ENCODE peak calls at places on chromosome 1, in eight cellular contexts. B, P, V, C, Z, J, D and Y are unnamed samples.

GRCh38 chr1:56068908-56069307 is 510.5 kb downstream of the PLPP3 start:
- DNase-seq in B (peak), P (no peak), V (peak), C (no peak), Z (peak), J (no peak), D (no peak), Y (no peak)

GRCh38 chr1:219938706-219939105 is 10.3 kb upstream of the SLC30A10 start:
- DNase-seq in B (no peak), P (no peak), V (no peak), C (no peak), Z (peak), J (no peak), D (no peak), Y (no peak)

GRCh38 chr1:163528710-163529348 is 207.1 kb downstream of the NUF2 start:
- DNase-seq in B (peak), P (peak), V (peak), C (no peak), Z (peak), J (no peak), D (peak), Y (no peak)

GRCh38 chr1:203638914-203639313 is 12.3 kb downstream of the ATP2B4 start:
- DNase-seq in B (no peak), P (no peak), V (peak), C (peak), Z (no peak), J (no peak), D (no peak), Y (no peak)

GRCh38 chr1:32652244-32652962 is 1.4 kb downstream of the RBBP4 start:
- DNase-seq in B (no peak), P (no peak), V (no peak), C (no peak), Z (no peak), J (no peak), D (no peak), Y (no peak)

GRCh38 chr1:238488406-238488805 is 597.7 kb upstream of the ZP4 start:
- DNase-seq in B (no peak), P (no peak), V (no peak), C (no peak), Z (peak), J (no peak), D (no peak), Y (no peak)

GRCh38 chr1:77412069-77412793 is 130.4 kb downstream of the AK5 start:
- DNase-seq in B (peak), P (no peak), V (peak), C (no peak), Z (peak), J (no peak), D (no peak), Y (no peak)

GRCh38 chr1:31482478-31483011 is 69.5 kb downstream of the SERINC2 start:
- DNase-seq in B (no peak), P (no peak), V (no peak), C (no peak), Z (no peak), J (no peak), D (no peak), Y (no peak)

GRCh38 chr1:244381887-244382565 is 69.7 kb downstream of the ADSS2 start:
- DNase-seq in B (no peak), P (no peak), V (peak), C (no peak), Z (peak), J (no peak), D (no peak), Y (no peak)

GRCh38 chr1:206463137-206463536 is 7.1 kb upstream of the IKBKE start:
- DNase-seq in B (no peak), P (no peak), V (no peak), C (no peak), Z (no peak), J (no peak), D (no peak), Y (no peak)

GRCh38 chr1:225689882-225690459 is 37.0 kb upstream of the ENAH start:
- DNase-seq in B (no peak), P (no peak), V (no peak), C (no peak), Z (peak), J (no peak), D (no peak), Y (no peak)

GRCh38 chr1:103448560-103448959 is 76.9 kb upstream of the RNPC3 start:
- DNase-seq in B (no peak), P (no peak), V (no peak), C (no peak), Z (no peak), J (no peak), D (no peak), Y (no peak)

GRCh38 chr1:29156543-29157268 is 25.0 kb downstream of the SRSF4 start:
- DNase-seq in B (no peak), P (no peak), V (peak), C (no peak), Z (peak), J (no peak), D (no peak), Y (no peak)

GRCh38 chr1:116516631-116517030 is 54.2 kb downstream of the CD58 start:
- DNase-seq in B (no peak), P (no peak), V (no peak), C (no peak), Z (no peak), J (no peak), D (no peak), Y (no peak)

GRCh38 chr1:242240061-242240460 is 241.2 kb upstream of the MAP1LC3C start:
- DNase-seq in B (peak), P (no peak), V (no peak), C (no peak), Z (no peak), J (no peak), D (no peak), Y (no peak)

GRCh38 chr1:167333114-167333513 is 112.4 kb downstream of the POU2F1 start:
- DNase-seq in B (no peak), P (no peak), V (no peak), C (no peak), Z (no peak), J (no peak), D (no peak), Y (no peak)

GRCh38 chr1:230778916-230779590 is 31.9 kb downstream of the CAPN9 start:
- DNase-seq in B (no peak), P (no peak), V (peak), C (no peak), Z (peak), J (no peak), D (no peak), Y (no peak)

GRCh38 chr1:153771841-153772593 is 3.2 kb upstream of the SLC27A3 start:
- DNase-seq in B (peak), P (no peak), V (peak), C (no peak), Z (no peak), J (no peak), D (peak), Y (no peak)

GRCh38 chr1:34529935-34530859 is 224.7 kb upstream of the GJB5 start:
- DNase-seq in B (no peak), P (no peak), V (no peak), C (no peak), Z (no peak), J (no peak), D (peak), Y (no peak)

GRCh38 chr1:43520100-43520828 is 10.4 kb upstream of the PTPRF start:
- DNase-seq in B (no peak), P (no peak), V (no peak), C (no peak), Z (no peak), J (no peak), D (no peak), Y (no peak)

GRCh38 chr1:223621312-223621734 is 44.2 kb downstream of the CAPN8 start:
- DNase-seq in B (no peak), P (no peak), V (no peak), C (no peak), Z (no peak), J (no peak), D (no peak), Y (no peak)

GRCh38 chr1:101026394-101026788 is 807 bp upstream of the DPH5 start:
- DNase-seq in B (no peak), P (no peak), V (no peak), C (no peak), Z (no peak), J (no peak), D (no peak), Y (no peak)

GRCh38 chr1:193221641-193222040 is 35.2 kb upstream of the B3GALT2 start:
- DNase-seq in B (no peak), P (no peak), V (no peak), C (no peak), Z (no peak), J (no peak), D (no peak), Y (no peak)

GRCh38 chr1:24699628-24700027 is 45.6 kb upstream of the CLIC4 start:
- DNase-seq in B (no peak), P (no peak), V (peak), C (no peak), Z (peak), J (no peak), D (no peak), Y (no peak)

GRCh38 chr1:225657462-225657989 is 4.6 kb upstream of the ENAH start:
- DNase-seq in B (peak), P (no peak), V (peak), C (no peak), Z (peak), J (no peak), D (no peak), Y (no peak)

GRCh38 chr1:3652538-3653285 is 396 bp downstream of the TP73 start:
- DNase-seq in B (no peak), P (no peak), V (no peak), C (no peak), Z (no peak), J (no peak), D (no peak), Y (no peak)

GRCh38 chr1:183652107-183652506 is 1.0 kb downstream of the APOBEC4 start:
- DNase-seq in B (no peak), P (no peak), V (no peak), C (no peak), Z (no peak), J (no peak), D (no peak), Y (no peak)

GRCh38 chr1:193406901-193407300 is 220.5 kb upstream of the B3GALT2 start:
- DNase-seq in B (peak), P (no peak), V (peak), C (no peak), Z (peak), J (no peak), D (no peak), Y (no peak)

GRCh38 chr1:41468082-41468762 is 16.3 kb downstream of the EDN2 start:
- DNase-seq in B (no peak), P (peak), V (no peak), C (no peak), Z (no peak), J (no peak), D (no peak), Y (no peak)

GRCh38 chr1:29722598-29722997 is 486.3 kb downstream of the PTPRU start:
- DNase-seq in B (no peak), P (no peak), V (no peak), C (no peak), Z (no peak), J (no peak), D (no peak), Y (no peak)

GRCh38 chr1:234585333-234586055 is 24.5 kb downstream of the IRF2BP2 start:
- DNase-seq in B (no peak), P (peak), V (no peak), C (peak), Z (peak), J (no peak), D (peak), Y (peak)

GRCh38 chr1:159943908-159944622 is 1.3 kb downstream of the IGSF9 start:
- DNase-seq in B (no peak), P (no peak), V (no peak), C (no peak), Z (no peak), J (no peak), D (no peak), Y (no peak)

GRCh38 chr1:25703671-25704637 is 87.4 kb downstream of the MAN1C1 start:
- DNase-seq in B (no peak), P (no peak), V (no peak), C (peak), Z (no peak), J (no peak), D (no peak), Y (no peak)

GRCh38 chr1:151039527-151039926 is 3.1 kb downstream of the BNIPL start:
- DNase-seq in B (no peak), P (no peak), V (no peak), C (no peak), Z (no peak), J (no peak), D (no peak), Y (no peak)

GRCh38 chr1:97806996-97807395 is 113.8 kb downstream of the DPYD start:
- DNase-seq in B (no peak), P (no peak), V (no peak), C (no peak), Z (no peak), J (no peak), D (no peak), Y (no peak)

GRCh38 chr1:98940680-98941079 is 64.0 kb downstream of the PLPPR5 start:
- DNase-seq in B (no peak), P (no peak), V (no peak), C (no peak), Z (peak), J (no peak), D (no peak), Y (no peak)

GRCh38 chr1:152535774-152536173 is 21.5 kb downstream of the CRCT1 start:
- DNase-seq in B (no peak), P (no peak), V (no peak), C (no peak), Z (no peak), J (no peak), D (no peak), Y (no peak)
- H3K27ac ChIP-seq in B (no peak), P (no peak), V (no peak), C (no peak), Z (no peak), J (no peak), D (no peak), Y (no peak)

DNA sequence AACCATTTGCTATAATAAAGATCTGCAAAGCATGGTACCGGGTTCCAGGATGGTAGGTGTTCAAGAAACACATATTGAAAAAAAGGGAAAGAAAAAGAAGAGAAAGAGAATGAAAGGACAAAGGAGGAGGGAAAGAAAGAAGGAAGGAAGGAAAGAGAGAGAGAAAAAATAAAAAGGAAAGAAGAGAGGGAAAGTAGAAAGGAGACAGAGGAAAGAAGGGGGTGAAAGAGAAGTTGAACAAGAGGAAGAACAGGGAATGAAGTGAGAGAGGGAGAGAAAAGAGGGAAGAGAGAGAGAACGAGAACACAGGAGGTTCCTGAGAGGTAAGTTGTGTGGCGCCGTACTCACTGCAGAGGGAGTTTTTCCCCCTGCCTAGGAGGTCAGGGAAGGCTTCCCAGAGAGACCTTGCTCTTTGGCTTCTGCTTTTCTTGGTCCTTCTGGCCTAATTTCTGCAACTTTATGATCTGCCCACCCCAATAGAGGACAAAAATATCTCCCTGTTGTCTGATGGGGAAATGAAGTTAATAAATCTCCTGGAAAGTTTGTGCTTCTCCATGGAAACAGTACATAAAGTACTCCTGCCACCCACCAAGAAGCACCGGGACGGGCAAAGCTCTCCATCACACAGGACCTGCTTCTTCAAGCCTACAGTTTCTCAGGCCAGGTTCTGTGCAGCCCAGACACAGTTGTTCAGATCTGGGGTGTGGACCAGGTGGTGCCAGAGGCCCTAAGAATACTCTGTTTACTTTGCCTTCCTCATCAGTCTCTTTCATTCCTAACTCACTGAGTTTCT is 124.8 kb downstream of the ROR1 start:
- DNase-seq in B (no peak), P (no peak), V (no peak), C (no peak), Z (no peak), J (no peak), D (no peak), Y (no peak)
- TF ChIP-seq POLR2A in B (no peak), P (no peak), V (no peak), C (no peak), Z (no peak), J (no peak), D (no peak), Y (no peak)

DNA sequence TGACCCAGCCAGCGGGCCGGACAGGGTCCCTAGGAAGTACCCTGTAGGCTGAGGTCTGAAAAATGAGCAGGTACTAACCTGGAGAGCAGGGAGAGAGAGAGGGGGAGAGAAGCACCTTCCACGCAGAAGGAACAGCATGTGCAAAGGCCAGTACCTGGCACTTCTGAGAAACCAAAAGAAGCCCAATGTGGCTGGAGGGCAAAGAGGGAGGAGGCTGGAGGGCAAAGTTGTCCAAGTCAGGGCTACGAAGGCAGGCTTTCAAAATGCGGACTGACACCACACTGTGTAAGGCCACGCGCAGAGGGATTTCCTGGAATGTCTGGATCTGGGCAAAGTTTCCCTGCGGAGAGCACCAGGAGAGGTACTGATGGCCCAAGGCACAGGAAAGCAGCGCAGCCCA is 64.4 kb downstream of the SSBP3 start:
- DNase-seq in B (no peak), P (no peak), V (no peak), C (no peak), Z (no peak), J (no peak), D (no peak), Y (no peak)
- H3K27ac ChIP-seq in B (no peak), P (peak), V (no peak), C (no peak), Z (no peak), J (no peak), D (no peak), Y (peak)

GRCh38 chr1:66929289-66929688 is 4.5 kb downstream of the MIER1 start:
- DNase-seq in B (no peak), P (no peak), V (no peak), C (no peak), Z (no peak), J (no peak), D (no peak), Y (no peak)

GRCh38 chr1:66930823-66931174 is 6.0 kb downstream of the MIER1 start:
- DNase-seq in B (no peak), P (no peak), V (no peak), C (no peak), Z (no peak), J (no peak), D (no peak), Y (no peak)

GRCh38 chr1:66929691-66929998 is 4.9 kb downstream of the MIER1 start:
- DNase-seq in B (no peak), P (no peak), V (no peak), C (no peak), Z (no peak), J (no peak), D (no peak), Y (no peak)

GRCh38 chr1:66931548-66932124 is 6.8 kb downstream of the MIER1 start:
- DNase-seq in B (no peak), P (no peak), V (peak), C (no peak), Z (no peak), J (no peak), D (no peak), Y (no peak)

GRCh38 chr1:66929999-66930822 is 5.4 kb downstream of the MIER1 start:
- DNase-seq in B (peak), P (peak), V (peak), C (peak), Z (peak), J (peak), D (peak), Y (peak)
- TF ChIP-seq POLR2A in B (peak), P (peak), V (no peak), C (peak), Z (peak), J (peak), D (peak), Y (peak)

GRCh38 chr1:226881515-226882185 is 11.2 kb downstream of the PSEN2 start:
- DNase-seq in B (no peak), P (no peak), V (no peak), C (no peak), Z (no peak), J (no peak), D (no peak), Y (no peak)

GRCh38 chr1:226880372-226881287 is 10.2 kb downstream of the PSEN2 start:
- DNase-seq in B (no peak), P (no peak), V (no peak), C (no peak), Z (no peak), J (no peak), D (no peak), Y (no peak)

GRCh38 chr1:226882631-226883409 is 12.4 kb downstream of the PSEN2 start:
- DNase-seq in B (no peak), P (peak), V (no peak), C (no peak), Z (peak), J (no peak), D (no peak), Y (no peak)

GRCh38 chr1:226883630-226884029 is 13.2 kb downstream of the PSEN2 start:
- DNase-seq in B (no peak), P (no peak), V (no peak), C (no peak), Z (no peak), J (no peak), D (no peak), Y (no peak)

DNA sequence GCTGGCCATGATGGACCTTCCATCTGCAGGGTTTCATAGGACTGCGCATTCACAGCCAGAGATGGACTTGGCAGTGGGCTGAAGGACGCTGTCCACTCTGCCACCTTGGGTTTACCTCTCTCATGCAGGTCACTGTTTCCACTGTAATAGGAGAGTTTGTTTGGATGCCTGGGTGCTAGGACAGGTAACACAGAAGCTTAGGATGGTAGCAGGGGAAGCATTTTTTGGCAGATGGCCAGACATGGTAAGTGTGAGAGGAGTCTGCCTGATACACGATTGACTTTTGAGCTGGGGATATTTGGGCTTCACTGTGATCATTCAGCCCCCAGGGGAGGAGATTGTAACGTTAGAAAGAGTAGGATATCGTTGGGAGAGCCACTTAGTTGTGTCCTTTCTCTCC is 11.8 kb downstream of the PSEN2 start:
- DNase-seq in B (no peak), P (no peak), V (no peak), C (no peak), Z (no peak), J (no peak), D (no peak), Y (no peak)
- H3K27ac ChIP-seq in B (no peak), P (peak), V (no peak), C (peak), Z (no peak), J (no peak), D (peak), Y (peak)

GRCh38 chr1:52927219-52928082 is at the start of gene SCP2:
- DNase-seq in B (peak), P (peak), V (peak), C (peak), Z (peak), J (peak), D (peak), Y (peak)
- TF ChIP-seq POLR2A in B (peak), P (peak), V (peak), C (peak), Z (no peak), J (no peak), D (peak), Y (peak)